ENCODE peak calls at places on chromosomes 1 and 21, in ten cellular contexts. K is HCT116, V is SJCRH30, R is left ventricle myocardium inferior, L is iPS DF 6.9, E is heart left ventricle, F is lung, Z is ovary, A is adrenal gland, D is SJSA1. N is an unnamed sample. For H3K27me3, H3K9me3 and H3K4me1, the result is how much of the 10 kb centered on the place peaks cover.

GRCh38 chr1:113219377-113219776 is 146.4 kb downstream of the LRIG2 start:
- DNase-seq in K (no peak), V (peak), R (no peak), L (no peak), E (no peak), F (no peak), Z (peak), A (no peak), D (no peak), N (no peak)

GRCh38 chr21:42650441-42651421 is 2.7 kb upstream of the PDE9A start:
- DNase-seq in K (no peak), V (no peak), R (peak), L (no peak), E (no peak), F (no peak), Z (peak), A (no peak), D (no peak), N (no peak)

GRCh38 chr1:209667701-209668100 is 7.5 kb upstream of the G0S2 start:
- DNase-seq in K (no peak), V (no peak), R (no peak), L (no peak), E (no peak), F (no peak), Z (no peak), A (no peak), D (no peak), N (no peak)

GRCh38 chr21:35232545-35233176 is 183.6 kb upstream of the RUNX1 start:
- DNase-seq in K (peak), V (peak), R (no peak), L (no peak), E (no peak), F (no peak), Z (no peak), A (peak), D (peak), N (no peak)

GRCh38 chr1:32937061-32937460 is 27.5 kb downstream of the RNF19B start:
- DNase-seq in K (no peak), V (no peak), R (no peak), L (no peak), E (no peak), F (no peak), Z (no peak), A (no peak), D (no peak), N (no peak)

GRCh38 chr1:234848972-234849641 is 239.1 kb upstream of the IRF2BP2 start:
- DNase-seq in K (no peak), V (no peak), R (no peak), L (no peak), E (no peak), F (no peak), Z (no peak), A (no peak), D (peak), N (no peak)

GRCh38 chr1:41475859-41476567 is 8.5 kb downstream of the EDN2 start:
- DNase-seq in K (no peak), V (no peak), R (no peak), L (no peak), E (peak), F (no peak), Z (no peak), A (no peak), D (no peak), N (no peak)

GRCh38 chr1:109399326-109399957 is 1.7 kb upstream of the SORT1 start:
- DNase-seq in K (peak), V (peak), R (no peak), L (no peak), E (no peak), F (no peak), Z (no peak), A (no peak), D (peak), N (peak)

GRCh38 chr21:44279621-44280260 is 5.9 kb upstream of the AIRE start:
- DNase-seq in K (no peak), V (peak), R (no peak), L (no peak), E (no peak), F (no peak), Z (no peak), A (no peak), D (no peak), N (no peak)

GRCh38 chr21:44283953-44284352 is 1.7 kb upstream of the AIRE start:
- DNase-seq in K (no peak), V (no peak), R (no peak), L (no peak), E (no peak), F (no peak), Z (no peak), A (no peak), D (no peak), N (no peak)

GRCh38 chr21:44281801-44282200 is 3.9 kb upstream of the AIRE start:
- DNase-seq in K (no peak), V (no peak), R (no peak), L (no peak), E (no peak), F (no peak), Z (no peak), A (no peak), D (no peak), N (no peak)

GRCh38 chr21:44285102-44285501 is 574 bp upstream of the AIRE start:
- DNase-seq in K (no peak), V (no peak), R (no peak), L (no peak), E (no peak), F (no peak), Z (no peak), A (no peak), D (no peak), N (no peak)

DNA sequence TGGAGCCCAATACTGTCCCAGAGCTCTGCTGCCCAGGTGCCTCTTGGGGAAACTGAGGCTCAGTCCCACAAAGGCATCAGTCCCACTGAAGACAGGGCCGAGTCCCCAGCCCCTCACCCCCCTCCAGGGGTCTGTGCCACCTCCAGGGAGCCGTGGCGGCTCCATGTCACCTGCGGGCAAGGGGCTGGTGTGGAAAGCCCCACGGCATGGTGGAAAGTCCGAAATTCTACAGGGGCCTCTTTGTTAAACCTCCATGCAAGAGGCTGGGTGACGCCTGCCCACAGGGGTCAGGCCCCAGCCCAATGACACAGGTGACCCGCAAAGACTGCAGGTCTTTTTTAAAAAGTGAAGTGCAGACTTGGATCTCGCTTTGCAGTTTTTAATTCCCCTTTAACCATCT is 3.3 kb upstream of the AIRE start:
- DNase-seq in K (no peak), V (no peak), R (no peak), L (no peak), E (no peak), F (no peak), Z (no peak), A (no peak), D (no peak), N (no peak)
- H3K27me3 ChIP-seq in K (under half), V (under half), R (under half), L (under half), E (under half), F (under half), Z (under half), A (under half), D (under half), N (under half)

DNA sequence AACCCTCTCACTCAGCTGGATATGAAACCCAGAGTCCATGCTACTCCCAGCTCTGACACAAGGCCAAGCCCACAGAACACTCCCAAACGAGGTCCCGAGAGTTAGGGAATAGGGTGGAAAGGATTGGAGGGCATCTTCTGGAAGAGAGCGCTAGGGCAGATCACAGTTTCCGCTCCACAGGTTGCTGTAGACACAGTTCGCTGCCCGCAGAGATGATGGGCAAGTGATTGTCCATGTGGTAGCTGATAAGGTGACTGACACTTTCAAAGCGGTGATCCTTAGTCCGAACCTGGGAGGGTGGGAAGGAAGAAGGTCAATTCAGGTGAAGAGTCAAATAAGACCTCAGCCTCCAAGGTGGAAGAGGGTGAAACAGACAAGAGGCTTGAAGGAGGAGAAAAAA is 2.1 kb upstream of the PYGO2 start:
- DNase-seq in K (no peak), V (no peak), R (no peak), L (no peak), E (no peak), F (no peak), Z (peak), A (no peak), D (no peak), N (no peak)
- H3K9me3 ChIP-seq in K (under half), V (under half), R (under half), L (under half), E (under half), F (under half), Z (under half), A (under half), D (under half), N (under half)

GRCh38 chr1:24177161-24177560 is 9.9 kb downstream of the IFNLR1 start:
- DNase-seq in K (no peak), V (no peak), R (no peak), L (no peak), E (no peak), F (no peak), Z (no peak), A (no peak), D (no peak), N (no peak)

GRCh38 chr1:24175033-24175755 is 11.9 kb downstream of the IFNLR1 start:
- DNase-seq in K (no peak), V (no peak), R (no peak), L (no peak), E (no peak), F (no peak), Z (no peak), A (no peak), D (no peak), N (no peak)

GRCh38 chr1:24179251-24179895 is 7.7 kb downstream of the IFNLR1 start:
- DNase-seq in K (no peak), V (no peak), R (no peak), L (no peak), E (no peak), F (no peak), Z (no peak), A (no peak), D (no peak), N (no peak)

GRCh38 chr1:24180676-24181075 is 6.4 kb downstream of the IFNLR1 start:
- DNase-seq in K (no peak), V (no peak), R (no peak), L (no peak), E (no peak), F (no peak), Z (no peak), A (no peak), D (no peak), N (no peak)

GRCh38 chr1:24178404-24178803 is 8.7 kb downstream of the IFNLR1 start:
- DNase-seq in K (no peak), V (no peak), R (no peak), L (no peak), E (no peak), F (no peak), Z (no peak), A (no peak), D (no peak), N (no peak)
- H3K4me1 ChIP-seq in K (under half), V (under half), R (under half), L (under half), E (under half), F (under half), Z (under half), A (under half), D (under half), N (under half)

DNA sequence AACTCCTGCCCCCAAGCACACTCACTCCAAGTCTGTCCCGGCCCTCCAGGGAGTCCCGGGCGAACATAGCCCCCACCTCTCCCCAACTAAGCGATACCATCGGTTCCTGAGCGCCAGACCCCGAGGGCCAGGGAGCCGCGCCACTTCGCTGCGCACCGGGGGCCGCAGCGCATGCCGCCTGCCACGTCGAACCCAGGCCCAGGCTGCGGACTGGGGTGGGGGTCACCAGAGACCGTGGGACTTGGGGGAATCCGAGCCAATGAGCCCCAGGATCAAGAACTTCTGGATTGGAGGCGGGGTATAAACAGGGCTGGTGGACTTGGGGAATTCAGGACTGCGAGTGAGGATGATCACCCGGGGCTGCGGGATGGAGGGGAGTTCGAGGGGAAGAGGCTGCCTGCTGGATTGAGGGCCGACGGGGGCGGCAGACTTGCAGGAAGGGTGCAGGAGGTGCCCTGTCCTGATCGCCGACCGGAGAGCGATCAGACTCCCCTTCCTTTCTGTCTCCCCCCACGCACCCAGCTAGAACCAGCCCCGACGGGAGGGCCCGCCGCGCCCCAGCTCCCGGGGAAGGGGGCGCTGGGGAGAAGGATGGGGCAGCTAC is 640 bp downstream of the RSPO1 start:
- DNase-seq in K (no peak), V (no peak), R (no peak), L (no peak), E (no peak), F (no peak), Z (no peak), A (no peak), D (no peak), N (no peak)
- H3K27me3 ChIP-seq in K (under half), V (half or more), R (half or more), L (half or more), E (under half), F (under half), Z (under half), A (half or more), D (half or more), N (half or more)

GRCh38 chr1:211804915-211805314 is 25.6 kb downstream of the LPGAT1 start:
- DNase-seq in K (no peak), V (no peak), R (no peak), L (no peak), E (no peak), F (no peak), Z (no peak), A (no peak), D (no peak), N (no peak)
- H3K9me3 ChIP-seq in K (under half), V (under half), R (under half), L (under half), E (under half), F (under half), Z (under half), A (under half), D (under half), N (under half)

N was measured in colonic mucosa.